ENCODE peak calls at places on chromosome 12, in ten cellular contexts. One of them, this sample, is unnamed.
A peak's percentile ranks its signal among the peaks of the same experiment; 100 is the strongest.

GRCh38 chr12:47247418-47247817 is 167.7 kb upstream of the AMIGO2 start:
- DNase-seq in tibial nerve: no peak
- DNase-seq in HFF-Myc: no peak
- DNase-seq in cardiac fibroblast: no peak
- DNase-seq in breast epithelium: peak; percentile 67
- DNase-seq in Calu3: peak; percentile 61
- DNase-seq in heart left ventricle: no peak
- DNase-seq in astrocyte of the spinal cord: peak; percentile 31
- DNase-seq in OCI-LY7: no peak
- DNase-seq in foreskin fibroblast: no peak
- DNase-seq in this sample: peak; percentile 81

GRCh38 chr12:15688838-15689237 is 100.3 kb downstream of the EPS8 start:
- DNase-seq in OCI-LY7: no peak
- DNase-seq in heart left ventricle: peak; percentile 15
- DNase-seq in Calu3: peak; percentile 18
- DNase-seq in foreskin fibroblast: no peak
- DNase-seq in astrocyte of the spinal cord: peak; percentile 41
- DNase-seq in HFF-Myc: no peak
- DNase-seq in cardiac fibroblast: no peak
- DNase-seq in breast epithelium: no peak
- DNase-seq in tibial nerve: no peak
- DNase-seq in this sample: no peak

GRCh38 chr12:132447327-132447720 is 42.6 kb upstream of the FBRSL1 start:
- DNase-seq in Calu3: no peak
- DNase-seq in astrocyte of the spinal cord: no peak
- DNase-seq in HFF-Myc: no peak
- DNase-seq in tibial nerve: no peak
- DNase-seq in breast epithelium: no peak
- DNase-seq in cardiac fibroblast: no peak
- DNase-seq in foreskin fibroblast: no peak
- DNase-seq in heart left ventricle: no peak
- DNase-seq in OCI-LY7: no peak
- DNase-seq in this sample: no peak

GRCh38 chr12:83826112-83826511 is 1086.5 kb downstream of the SLC6A15 start:
- DNase-seq in breast epithelium: no peak
- DNase-seq in cardiac fibroblast: peak; percentile 45
- DNase-seq in heart left ventricle: no peak
- DNase-seq in OCI-LY7: peak; percentile 19
- DNase-seq in foreskin fibroblast: no peak
- DNase-seq in Calu3: peak; percentile 65
- DNase-seq in tibial nerve: no peak
- DNase-seq in HFF-Myc: peak; percentile 21
- DNase-seq in astrocyte of the spinal cord: peak; percentile 12
- DNase-seq in this sample: no peak

GRCh38 chr12:1638167-1638566 is 9.1 kb downstream of the WNT5B start:
- DNase-seq in tibial nerve: no peak
- DNase-seq in astrocyte of the spinal cord: no peak
- DNase-seq in HFF-Myc: no peak
- DNase-seq in heart left ventricle: no peak
- DNase-seq in cardiac fibroblast: no peak
- DNase-seq in breast epithelium: no peak
- DNase-seq in Calu3: no peak
- DNase-seq in OCI-LY7: no peak
- DNase-seq in foreskin fibroblast: no peak
- DNase-seq in this sample: no peak

GRCh38 chr12:94948232-94948810 is 55.2 kb downstream of the NDUFA12 start:
- DNase-seq in tibial nerve: no peak
- DNase-seq in OCI-LY7: no peak
- DNase-seq in foreskin fibroblast: no peak
- DNase-seq in breast epithelium: no peak
- DNase-seq in Calu3: no peak
- DNase-seq in heart left ventricle: no peak
- DNase-seq in cardiac fibroblast: no peak
- DNase-seq in astrocyte of the spinal cord: no peak
- DNase-seq in HFF-Myc: no peak
- DNase-seq in this sample: no peak

GRCh38 chr12:51926718-51927117 is 19.4 kb downstream of the ACVRL1 start:
- DNase-seq in tibial nerve: no peak
- DNase-seq in astrocyte of the spinal cord: no peak
- DNase-seq in Calu3: peak; percentile 62
- DNase-seq in breast epithelium: peak; percentile 52
- DNase-seq in cardiac fibroblast: peak; percentile 68
- DNase-seq in foreskin fibroblast: no peak
- DNase-seq in OCI-LY7: peak; percentile 54
- DNase-seq in HFF-Myc: no peak
- DNase-seq in heart left ventricle: no peak
- DNase-seq in this sample: no peak

GRCh38 chr12:64566882-64567517 is 43.3 kb upstream of the RASSF3 start:
- DNase-seq in astrocyte of the spinal cord: no peak
- DNase-seq in HFF-Myc: no peak
- DNase-seq in Calu3: no peak
- DNase-seq in tibial nerve: no peak
- DNase-seq in cardiac fibroblast: no peak
- DNase-seq in heart left ventricle: no peak
- DNase-seq in OCI-LY7: no peak
- DNase-seq in foreskin fibroblast: no peak
- DNase-seq in breast epithelium: no peak
- DNase-seq in this sample: peak; percentile 11

GRCh38 chr12:95231190-95231589 is 13.6 kb downstream of the VEZT start:
- DNase-seq in OCI-LY7: no peak
- DNase-seq in foreskin fibroblast: no peak
- DNase-seq in Calu3: no peak
- DNase-seq in cardiac fibroblast: peak; percentile 70
- DNase-seq in HFF-Myc: no peak
- DNase-seq in heart left ventricle: no peak
- DNase-seq in breast epithelium: no peak
- DNase-seq in tibial nerve: no peak
- DNase-seq in astrocyte of the spinal cord: peak; percentile 60
- DNase-seq in this sample: no peak

GRCh38 chr12:104480826-104481457 is 24.2 kb downstream of the CHST11 start:
- DNase-seq in astrocyte of the spinal cord: peak; percentile 89
- DNase-seq in Calu3: no peak
- DNase-seq in OCI-LY7: no peak
- DNase-seq in foreskin fibroblast: peak; percentile 88
- DNase-seq in HFF-Myc: no peak
- DNase-seq in breast epithelium: no peak
- DNase-seq in heart left ventricle: peak; percentile 33
- DNase-seq in tibial nerve: no peak
- DNase-seq in cardiac fibroblast: peak; percentile 52
- DNase-seq in this sample: no peak

GRCh38 chr12:78035913-78036658 is 205.4 kb downstream of the NAV3 start:
- DNase-seq in heart left ventricle: no peak
- DNase-seq in OCI-LY7: no peak
- DNase-seq in tibial nerve: no peak
- DNase-seq in cardiac fibroblast: peak; percentile 33
- DNase-seq in foreskin fibroblast: no peak
- DNase-seq in HFF-Myc: no peak
- DNase-seq in breast epithelium: no peak
- DNase-seq in Calu3: no peak
- DNase-seq in astrocyte of the spinal cord: peak; percentile 41
- DNase-seq in this sample: no peak

GRCh38 chr12:78036889-78037288 is 206.2 kb downstream of the NAV3 start:
- DNase-seq in HFF-Myc: no peak
- DNase-seq in heart left ventricle: no peak
- DNase-seq in Calu3: no peak
- DNase-seq in foreskin fibroblast: no peak
- DNase-seq in OCI-LY7: no peak
- DNase-seq in cardiac fibroblast: no peak
- DNase-seq in tibial nerve: no peak
- DNase-seq in breast epithelium: no peak
- DNase-seq in astrocyte of the spinal cord: no peak
- DNase-seq in this sample: no peak

GRCh38 chr12:78038541-78038940 is 207.8 kb downstream of the NAV3 start:
- DNase-seq in OCI-LY7: no peak
- DNase-seq in HFF-Myc: no peak
- DNase-seq in foreskin fibroblast: no peak
- DNase-seq in cardiac fibroblast: no peak
- DNase-seq in Calu3: no peak
- DNase-seq in breast epithelium: no peak
- DNase-seq in astrocyte of the spinal cord: no peak
- DNase-seq in heart left ventricle: no peak
- DNase-seq in tibial nerve: no peak
- DNase-seq in this sample: no peak

GRCh38 chr12:78038986-78039385 is 208.3 kb downstream of the NAV3 start:
- DNase-seq in tibial nerve: no peak
- DNase-seq in breast epithelium: no peak
- DNase-seq in foreskin fibroblast: no peak
- DNase-seq in astrocyte of the spinal cord: no peak
- DNase-seq in Calu3: no peak
- DNase-seq in heart left ventricle: no peak
- DNase-seq in OCI-LY7: no peak
- DNase-seq in HFF-Myc: no peak
- DNase-seq in cardiac fibroblast: peak; percentile 48
- DNase-seq in this sample: no peak

DNA sequence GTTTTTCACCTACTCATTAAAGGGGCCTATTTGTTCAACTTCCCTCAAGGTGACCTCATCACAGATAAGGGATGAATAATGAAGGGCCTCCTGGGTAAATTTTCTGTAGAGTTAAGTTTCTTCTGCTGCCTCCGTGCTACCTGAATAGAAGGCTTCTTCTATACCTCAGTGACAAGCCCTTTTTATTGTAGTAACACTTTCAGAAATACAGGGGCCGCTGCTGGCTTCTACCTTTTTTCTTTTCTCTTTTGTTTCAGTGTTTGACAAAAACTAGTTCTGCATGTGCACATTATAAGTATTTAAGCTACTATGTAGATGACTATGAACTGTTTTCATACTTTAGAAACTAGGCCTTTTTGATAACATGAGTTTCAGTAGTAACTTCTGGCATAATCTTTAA is 207.0 kb downstream of the NAV3 start:
- DNase-seq in OCI-LY7: no peak
- DNase-seq in breast epithelium: no peak
- DNase-seq in tibial nerve: no peak
- DNase-seq in Calu3: no peak
- DNase-seq in foreskin fibroblast: no peak
- DNase-seq in heart left ventricle: no peak
- DNase-seq in astrocyte of the spinal cord: no peak
- DNase-seq in HFF-Myc: no peak
- DNase-seq in cardiac fibroblast: no peak
- DNase-seq in this sample: no peak
- TF ChIP-seq CTCF in OCI-LY7: peak; percentile 23
- TF ChIP-seq CTCF in breast epithelium: no peak
- TF ChIP-seq CTCF in tibial nerve: no peak
- TF ChIP-seq CTCF in Calu3: no peak
- TF ChIP-seq CTCF in foreskin fibroblast: no peak
- TF ChIP-seq CTCF in heart left ventricle: no peak
- TF ChIP-seq CTCF in astrocyte of the spinal cord: no peak
- TF ChIP-seq CTCF in HFF-Myc: no peak
- TF ChIP-seq CTCF in cardiac fibroblast: peak; percentile 3
- TF ChIP-seq CTCF in this sample: no peak

DNA sequence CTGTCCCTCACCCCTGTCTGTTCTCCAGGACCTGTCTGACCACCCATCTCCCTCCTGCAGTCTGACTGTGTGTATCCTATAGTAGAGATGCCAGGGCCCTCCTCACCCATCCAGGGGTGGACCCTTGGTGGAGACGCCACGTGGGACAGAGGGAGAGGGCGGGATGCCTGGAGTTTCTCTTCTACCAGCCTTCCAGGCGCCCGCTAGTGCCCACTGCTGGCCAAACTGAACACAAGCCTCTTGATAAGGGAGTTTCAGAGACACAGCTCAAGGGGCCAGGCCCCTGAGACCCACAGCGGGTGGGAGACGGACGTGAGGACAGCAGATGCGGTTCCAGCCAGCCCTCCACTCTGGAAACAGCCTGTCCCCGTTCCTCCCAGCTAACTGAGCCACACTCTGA is 147.3 kb downstream of the RBM19 start:
- DNase-seq in OCI-LY7: no peak
- DNase-seq in breast epithelium: no peak
- DNase-seq in HFF-Myc: no peak
- DNase-seq in tibial nerve: no peak
- DNase-seq in heart left ventricle: no peak
- DNase-seq in cardiac fibroblast: peak; percentile 10
- DNase-seq in astrocyte of the spinal cord: no peak
- DNase-seq in foreskin fibroblast: peak; percentile 4
- DNase-seq in Calu3: peak; percentile 14
- DNase-seq in this sample: no peak
- TF ChIP-seq CTCF in OCI-LY7: peak; percentile 50
- TF ChIP-seq CTCF in breast epithelium: no peak
- TF ChIP-seq CTCF in HFF-Myc: peak; percentile 62
- TF ChIP-seq CTCF in tibial nerve: no peak
- TF ChIP-seq CTCF in heart left ventricle: no peak
- TF ChIP-seq CTCF in cardiac fibroblast: peak; percentile 54
- TF ChIP-seq CTCF in astrocyte of the spinal cord: peak; percentile 45
- TF ChIP-seq CTCF in foreskin fibroblast: peak; percentile 52
- TF ChIP-seq CTCF in Calu3: peak; percentile 17
- TF ChIP-seq CTCF in this sample: no peak

DNA sequence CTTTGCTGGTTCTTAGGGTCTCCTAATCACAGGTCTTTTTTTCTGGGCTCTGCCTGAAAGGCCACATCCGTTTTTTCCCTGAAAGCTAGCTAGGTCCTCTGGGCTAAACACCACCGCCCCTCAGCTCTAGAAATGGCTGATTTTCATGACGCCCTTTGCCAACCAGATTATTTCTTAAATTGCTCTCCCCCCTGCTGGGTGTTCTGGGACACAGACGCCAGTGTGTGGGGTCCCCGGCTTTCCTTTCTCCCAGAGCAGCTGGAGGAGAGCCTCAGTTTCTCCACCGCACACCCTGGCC is 45.3 kb upstream of the ATP23 start:
- DNase-seq in OCI-LY7: peak; percentile 47
- DNase-seq in heart left ventricle: no peak
- DNase-seq in tibial nerve: no peak
- DNase-seq in cardiac fibroblast: peak; percentile 63
- DNase-seq in foreskin fibroblast: no peak
- DNase-seq in astrocyte of the spinal cord: peak; percentile 36
- DNase-seq in HFF-Myc: no peak
- DNase-seq in Calu3: no peak
- DNase-seq in breast epithelium: no peak
- DNase-seq in this sample: no peak
- TF ChIP-seq CTCF in OCI-LY7: no peak
- TF ChIP-seq CTCF in heart left ventricle: no peak
- TF ChIP-seq CTCF in tibial nerve: no peak
- TF ChIP-seq CTCF in cardiac fibroblast: no peak
- TF ChIP-seq CTCF in foreskin fibroblast: peak; percentile 4
- TF ChIP-seq CTCF in astrocyte of the spinal cord: no peak
- TF ChIP-seq CTCF in HFF-Myc: no peak
- TF ChIP-seq CTCF in Calu3: no peak
- TF ChIP-seq CTCF in breast epithelium: peak; percentile 15
- TF ChIP-seq CTCF in this sample: no peak

GRCh38 chr12:85299058-85299457 is 19.0 kb downstream of the ALX1 start:
- DNase-seq in HFF-Myc: no peak
- DNase-seq in Calu3: no peak
- DNase-seq in foreskin fibroblast: no peak
- DNase-seq in breast epithelium: no peak
- DNase-seq in astrocyte of the spinal cord: no peak
- DNase-seq in tibial nerve: no peak
- DNase-seq in cardiac fibroblast: no peak
- DNase-seq in heart left ventricle: no peak
- DNase-seq in OCI-LY7: no peak
- DNase-seq in this sample: no peak
- TF ChIP-seq CTCF in HFF-Myc: no peak
- TF ChIP-seq CTCF in Calu3: no peak
- TF ChIP-seq CTCF in foreskin fibroblast: no peak
- TF ChIP-seq CTCF in breast epithelium: no peak
- TF ChIP-seq CTCF in astrocyte of the spinal cord: no peak
- TF ChIP-seq CTCF in tibial nerve: no peak
- TF ChIP-seq CTCF in cardiac fibroblast: no peak
- TF ChIP-seq CTCF in heart left ventricle: no peak
- TF ChIP-seq CTCF in OCI-LY7: no peak
- TF ChIP-seq CTCF in this sample: no peak

This sample was measured in PC-9.